ENCODE peak calls at places on chromosomes 12 and 14, in seven cellular contexts. Q is NCI-H226; T is iPS-NIHi11; W is stimulated activated CD4-positive, alpha-beta T cell treated with anti-CD3 and anti-CD28 coated beads, Interleukin-2, amount 100 ng/mL, for 24 hours; J is activated naive CD8-positive, alpha-beta T cell treated with anti-CD3 and anti-CD28 coated beads, Interleukin-2, amount 10 ng/mL, durations not matched to agents 7 days and 5 days; Y is non-pigmented ciliary epithelial cell; V is thoracic aorta. B is an unnamed sample.
A peak's percentile ranks its signal among the peaks of the same experiment; 100 is the strongest.

GRCh38 chr12:26828315-26828714 is 4.7 kb downstream of the ITPR2 start:
- DNase-seq in Q (no peak), T (no peak), W (no peak), J (no peak), Y (no peak), V (no peak), B (no peak)

GRCh38 chr14:61103541-61104339 is 122.7 kb downstream of the SLC38A6 start:
- DNase-seq in Q (peak; percentile 89), T (peak; percentile 65), W (no peak), J (no peak), Y (peak; percentile 91), V (peak; percentile 42), B (peak; percentile 96)

GRCh38 chr12:1918875-1919236 is 404 bp upstream of the CACNA2D4 start:
- DNase-seq in Q (no peak), T (no peak), W (peak; percentile 11), J (no peak), Y (no peak), V (no peak), B (no peak)

GRCh38 chr14:83164016-83164415 is 1630.4 kb upstream of the SEL1L start:
- DNase-seq in Q (peak; percentile 20), T (no peak), W (no peak), J (no peak), Y (peak; percentile 81), V (no peak), B (peak; percentile 59)

GRCh38 chr12:109998904-109999648 is at the start of gene ANKRD13A:
- DNase-seq in Q (peak; percentile 79), T (peak; percentile 87), W (peak; percentile 86), J (peak; percentile 86), Y (peak; percentile 82), V (peak; percentile 63), B (peak; percentile 87)

GRCh38 chr12:50659690-50660424 is 104.0 kb upstream of the ATF1 start:
- DNase-seq in Q (no peak), T (no peak), W (no peak), J (no peak), Y (no peak), V (no peak), B (no peak)

GRCh38 chr12:82527165-82527780 is 159.4 kb upstream of the TMTC2 start:
- DNase-seq in Q (no peak), T (peak; percentile 37), W (peak; percentile 17), J (no peak), Y (peak; percentile 28), V (no peak), B (no peak)

GRCh38 chr12:12474931-12475485 is 87.7 kb downstream of the DUSP16 start:
- DNase-seq in Q (no peak), T (no peak), W (peak; percentile 48), J (no peak), Y (peak; percentile 6), V (no peak), B (no peak)

GRCh38 chr12:122137681-122138080 is 36.3 kb downstream of the IL31 start:
- DNase-seq in Q (no peak), T (peak; percentile 93), W (no peak), J (no peak), Y (no peak), V (no peak), B (no peak)

GRCh38 chr12:113259499-113259953 is 38.3 kb downstream of the TPCN1 start:
- DNase-seq in Q (no peak), T (peak; percentile 29), W (no peak), J (no peak), Y (no peak), V (no peak), B (no peak)

GRCh38 chr12:69388371-69388770 is 28.8 kb downstream of the YEATS4 start:
- DNase-seq in Q (peak; percentile 53), T (no peak), W (no peak), J (no peak), Y (no peak), V (no peak), B (no peak)

GRCh38 chr12:98516184-98516873 is 939 bp downstream of the TMPO start:
- DNase-seq in Q (peak; percentile 80), T (peak; percentile 63), W (peak; percentile 85), J (peak; percentile 80), Y (peak; percentile 42), V (no peak), B (peak; percentile 81)

GRCh38 chr12:112782921-112783320 is 8.6 kb upstream of the RPH3A start:
- DNase-seq in Q (no peak), T (no peak), W (no peak), J (no peak), Y (no peak), V (no peak), B (no peak)

GRCh38 chr14:20262642-20263128 is 23.6 kb downstream of the OR11H4 start:
- DNase-seq in Q (peak; percentile 83), T (no peak), W (no peak), J (no peak), Y (peak; percentile 10), V (no peak), B (no peak)

GRCh38 chr12:117587646-117588287 is 226.3 kb upstream of the NOS1 start:
- DNase-seq in Q (no peak), T (peak; percentile 83), W (peak; percentile 44), J (peak; percentile 43), Y (no peak), V (no peak), B (no peak)

GRCh38 chr12:56377310-56377988 is 14.8 kb upstream of the APOF start:
- DNase-seq in Q (peak; percentile 48), T (peak; percentile 19), W (no peak), J (no peak), Y (no peak), V (no peak), B (no peak)

GRCh38 chr14:95156153-95156764 is 1.1 kb downstream of the DICER1 start:
- DNase-seq in Q (no peak), T (no peak), W (no peak), J (no peak), Y (no peak), V (no peak), B (peak; percentile 1)

GRCh38 chr12:31362115-31362758 is 36.3 kb upstream of the SINHCAF start:
- DNase-seq in Q (no peak), T (peak; percentile 61), W (no peak), J (peak; percentile 56), Y (no peak), V (no peak), B (no peak)

GRCh38 chr12:6197996-6198395 is 2.2 kb upstream of the CD9 start:
- DNase-seq in Q (no peak), T (no peak), W (no peak), J (no peak), Y (no peak), V (no peak), B (no peak)

GRCh38 chr14:86798330-86798729 is 1194.7 kb downstream of the GALC start:
- DNase-seq in Q (no peak), T (no peak), W (no peak), J (no peak), Y (no peak), V (no peak), B (no peak)

GRCh38 chr12:54359762-54360351 is 4.4 kb downstream of the GPR84 start:
- DNase-seq in Q (no peak), T (no peak), W (no peak), J (no peak), Y (no peak), V (no peak), B (no peak)

GRCh38 chr12:24444634-24445033 is 495.2 kb upstream of the SOX5 start:
- DNase-seq in Q (no peak), T (no peak), W (no peak), J (no peak), Y (no peak), V (no peak), B (no peak)

GRCh38 chr12:111715242-111715641 is 29.4 kb downstream of the ACAD10 start:
- DNase-seq in Q (no peak), T (no peak), W (no peak), J (no peak), Y (no peak), V (no peak), B (no peak)

GRCh38 chr14:69611264-69612013 is at the start of gene SUSD6:
- DNase-seq in Q (peak; percentile 75), T (peak; percentile 95), W (peak; percentile 89), J (peak; percentile 88), Y (no peak), V (peak; percentile 71), B (peak; percentile 58)

GRCh38 chr12:88225776-88226175 is 83.7 kb downstream of the TMTC3 start:
- DNase-seq in Q (no peak), T (no peak), W (no peak), J (no peak), Y (no peak), V (no peak), B (no peak)

GRCh38 chr14:61568572-61569011 is 126.7 kb upstream of the HIF1A start:
- DNase-seq in Q (no peak), T (peak; percentile 69), W (peak; percentile 46), J (peak; percentile 80), Y (no peak), V (no peak), B (no peak)

GRCh38 chr12:126747530-126748149 is 1519.3 kb upstream of the TMEM132C start:
- DNase-seq in Q (no peak), T (peak; percentile 21), W (peak; percentile 61), J (peak; percentile 64), Y (no peak), V (no peak), B (no peak)

GRCh38 chr14:91515979-91516378 is 5.9 kb upstream of the PPP4R3A start:
- DNase-seq in Q (no peak), T (no peak), W (no peak), J (no peak), Y (no peak), V (no peak), B (no peak)

GRCh38 chr14:96479435-96480146 is 22.6 kb upstream of the PAPOLA start:
- DNase-seq in Q (no peak), T (no peak), W (no peak), J (no peak), Y (no peak), V (no peak), B (no peak)

GRCh38 chr14:51616724-51617409 is 34.8 kb upstream of the FRMD6 start:
- DNase-seq in Q (peak; percentile 93), T (no peak), W (no peak), J (no peak), Y (peak; percentile 86), V (no peak), B (peak; percentile 92)

GRCh38 chr14:74400328-74400727 is 25.7 kb downstream of the SYNDIG1L start:
- DNase-seq in Q (no peak), T (peak; percentile 65), W (no peak), J (no peak), Y (no peak), V (no peak), B (no peak)